ENCODE peak calls at places on chromosome 14, in nine cellular contexts. D is B cell; E is activated B cell treated with CpG ODN at 0.5 μM for 24 hours; Y is endothelial cell; V is hypothalamus; T is M059J; I is substantia nigra; C is activated effector memory CD4-positive, alpha-beta T cell treated with Interleukin-2 at 50 U/mL for 16 hours; F is AG04450. B is an unnamed sample.

GRCh38 chr14:96086574-96087077 is 47.5 kb downstream of the C14orf132 start:
- DNase-seq in F (no peak), E (no peak), I (no peak), Y (no peak), C (no peak), T (peak; percentile 64), V (no peak), D (no peak), B (no peak)

GRCh38 chr14:32230181-32230580 is 27.1 kb upstream of the RNU6-8 start:
- DNase-seq in V (no peak), C (no peak), D (no peak), E (no peak), Y (no peak), T (peak; percentile 91), F (no peak), I (no peak), B (no peak)

GRCh38 chr14:89851031-89851430 is 103.5 kb downstream of the EFCAB11 start:
- DNase-seq in C (no peak), F (no peak), V (no peak), T (no peak), E (no peak), D (no peak), Y (no peak), I (no peak), B (no peak)

GRCh38 chr14:81303258-81303935 is 82.6 kb upstream of the GTF2A1 start:
- DNase-seq in Y (no peak), D (no peak), C (no peak), I (no peak), E (no peak), T (peak; percentile 7), V (no peak), F (no peak), B (peak; percentile 60)

GRCh38 chr14:71959055-71959454 is 26.8 kb downstream of the RGS6 start:
- DNase-seq in Y (no peak), F (no peak), D (no peak), T (no peak), V (no peak), I (no peak), C (no peak), E (no peak), B (no peak)

GRCh38 chr14:53432378-53432802 is 279.3 kb upstream of the DDHD1 start:
- DNase-seq in Y (peak; percentile 28), E (no peak), D (no peak), I (no peak), T (peak; percentile 45), F (peak; percentile 32), C (no peak), V (no peak), B (no peak)

GRCh38 chr14:95460647-95461478 is 55.6 kb downstream of the SYNE3 start:
- DNase-seq in F (peak; percentile 55), V (peak; percentile 74), D (no peak), C (no peak), Y (peak; percentile 14), E (no peak), I (no peak), T (peak; percentile 79), B (no peak)

GRCh38 chr14:77825895-77826519 is 26.1 kb downstream of the ADCK1 start:
- DNase-seq in F (no peak), E (no peak), V (no peak), Y (no peak), D (no peak), I (no peak), C (no peak), T (no peak), B (no peak)

GRCh38 chr14:56247495-56248087 is 129.4 kb downstream of the PELI2 start:
- DNase-seq in Y (no peak), D (no peak), V (no peak), E (no peak), T (peak; percentile 19), F (no peak), I (no peak), C (no peak), B (no peak)

GRCh38 chr14:96824283-96824682 is 27.1 kb downstream of the VRK1 start:
- DNase-seq in Y (no peak), D (no peak), V (no peak), T (peak; percentile 17), F (peak; percentile 23), I (no peak), E (no peak), C (no peak), B (no peak)

GRCh38 chr14:69644814-69645213 is 33.4 kb downstream of the SUSD6 start:
- DNase-seq in E (no peak), D (no peak), Y (no peak), V (no peak), F (no peak), I (no peak), T (no peak), C (no peak), B (no peak)

GRCh38 chr14:42429401-42429800 is 822.7 kb downstream of the LRFN5 start:
- DNase-seq in V (no peak), T (no peak), E (no peak), C (no peak), I (no peak), D (no peak), Y (no peak), F (no peak), B (no peak)

GRCh38 chr14:74964787-74965769 is 9.7 kb upstream of the PGF start:
- DNase-seq in D (no peak), Y (no peak), F (no peak), T (peak; percentile 66), V (no peak), I (no peak), E (no peak), C (no peak), B (no peak)

GRCh38 chr14:77040059-77040308 is 11.5 kb upstream of the IRF2BPL start:
- DNase-seq in I (no peak), T (no peak), F (no peak), D (no peak), E (no peak), C (no peak), V (no peak), Y (no peak), B (no peak)

GRCh38 chr14:79564371-79564770 is 646.9 kb downstream of the DIO2 start:
- DNase-seq in V (no peak), I (no peak), C (no peak), D (no peak), Y (no peak), E (no peak), F (no peak), T (no peak), B (no peak)

GRCh38 chr14:69429643-69430042 is 31.2 kb downstream of the SLC39A9 start:
- DNase-seq in I (no peak), F (no peak), D (no peak), E (no peak), V (no peak), Y (no peak), T (no peak), C (no peak), B (no peak)

GRCh38 chr14:46651526-46652144 is at the start of gene RPL10L:
- DNase-seq in E (no peak), F (no peak), I (no peak), T (no peak), C (no peak), Y (no peak), V (no peak), D (no peak), B (no peak)

GRCh38 chr14:102986810-102987579 is 64.5 kb downstream of the AMN start:
- DNase-seq in Y (no peak), C (no peak), F (peak; percentile 43), I (no peak), T (no peak), V (no peak), E (no peak), D (no peak), B (peak; percentile 48)

GRCh38 chr14:64732536-64733120 is 28.4 kb downstream of the PLEKHG3 start:
- DNase-seq in C (no peak), E (no peak), I (no peak), F (no peak), D (no peak), V (no peak), T (no peak), Y (no peak), B (peak; percentile 43)

GRCh38 chr14:94132285-94132887 is 3.0 kb upstream of the IFI27L2 start:
- DNase-seq in E (no peak), F (peak; percentile 33), T (peak; percentile 61), Y (peak; percentile 66), C (no peak), D (peak; percentile 49), V (peak; percentile 28), I (no peak), B (no peak)

GRCh38 chr14:81401420-81402122 is 1.4 kb upstream of the STON2 start:
- DNase-seq in T (peak; percentile 90), D (no peak), I (no peak), F (peak; percentile 6), Y (no peak), C (no peak), E (no peak), V (no peak), B (no peak)

GRCh38 chr14:106460916-106461315 is 934.5 kb downstream of the TMEM121 start:
- DNase-seq in E (no peak), C (no peak), I (no peak), D (no peak), T (no peak), Y (no peak), F (no peak), V (no peak), B (no peak)

GRCh38 chr14:74551001-74551400 is 57.4 kb downstream of the ISCA2 start:
- DNase-seq in I (no peak), F (no peak), E (no peak), Y (no peak), C (no peak), V (no peak), T (no peak), D (no peak), B (peak; percentile 62)

GRCh38 chr14:71290301-71290700 is 383.0 kb downstream of the PCNX1 start:
- DNase-seq in D (no peak), C (no peak), T (peak; percentile 28), I (no peak), V (no peak), F (no peak), E (no peak), Y (no peak), B (no peak)

GRCh38 chr14:23861666-23862065 is 91.9 kb upstream of the DHRS4 start:
- DNase-seq in F (no peak), D (no peak), V (no peak), T (peak; percentile 24), E (no peak), Y (no peak), I (no peak), C (no peak), B (no peak)

GRCh38 chr14:65035049-65035448 is 48.4 kb downstream of the FNTB start:
- DNase-seq in C (no peak), F (no peak), E (no peak), V (peak; percentile 69), D (no peak), I (no peak), Y (no peak), T (peak; percentile 36), B (no peak)

GRCh38 chr14:58987601-58988000 is 200.9 kb upstream of the DAAM1 start:
- DNase-seq in I (no peak), D (no peak), V (no peak), F (no peak), Y (no peak), C (no peak), T (no peak), E (no peak), B (no peak)

GRCh38 chr14:101182476-101182875 is 279.0 kb upstream of the RTL1 start:
- DNase-seq in Y (no peak), T (no peak), E (no peak), C (no peak), V (no peak), I (no peak), F (no peak), D (no peak), B (no peak)

GRCh38 chr14:102027951-102028350 is 58.9 kb downstream of the HSP90AA1 start:
- DNase-seq in Y (no peak), F (no peak), I (no peak), V (no peak), T (no peak), C (no peak), E (no peak), D (no peak), B (no peak)

GRCh38 chr14:73991097-73991496 is 28.0 kb downstream of the ENTPD5 start:
- DNase-seq in Y (no peak), F (no peak), C (no peak), T (no peak), D (no peak), V (no peak), I (no peak), E (no peak), B (no peak)

GRCh38 chr14:75709207-75709812 is 48.3 kb downstream of the TTLL5 start:
- DNase-seq in Y (peak; percentile 63), I (peak; percentile 55), E (no peak), V (peak; percentile 84), F (peak; percentile 63), D (peak; percentile 68), C (peak; percentile 21), T (peak; percentile 73), B (peak; percentile 65)

B was measured in psoas muscle.